ENCODE peak calls at places on chromosomes 2 and 18, in nine cellular contexts. O is HCT116; E is CD4-positive, alpha-beta T cell; G is type B pancreatic cell; Y is right lobe of liver; K is transverse colon; C is NB4; R is MCF 10A; Q is thyroid gland. W is an unnamed sample.
A peak's percentile ranks its signal among the peaks of the same experiment; 100 is the strongest.

GRCh38 chr2:215613265-215613664 is 177.4 kb upstream of the FN1 start:
- DNase-seq in O (no peak), E (no peak), G (no peak), Y (no peak), K (no peak), C (no peak), R (no peak), Q (no peak), W (no peak)

GRCh38 chr2:119184512-119184911 is 26.0 kb upstream of the C1QL2 start:
- DNase-seq in O (no peak), E (no peak), G (no peak), Y (no peak), K (no peak), C (peak; percentile 57), R (peak; percentile 74), Q (no peak), W (no peak)

GRCh38 chr2:141611981-141612380 is 518.8 kb downstream of the LRP1B start:
- DNase-seq in O (no peak), E (no peak), G (no peak), Y (no peak), K (no peak), C (no peak), R (no peak), Q (no peak), W (no peak)

GRCh38 chr18:77321823-77322805 is 72.5 kb downstream of the GALR1 start:
- DNase-seq in O (no peak), E (no peak), G (no peak), Y (peak; percentile 85), K (peak; percentile 37), C (peak; percentile 8), R (peak; percentile 8), Q (no peak), W (no peak)

GRCh38 chr2:188916831-188917230 is 57.3 kb upstream of the COL3A1 start:
- DNase-seq in O (no peak), E (no peak), G (no peak), Y (no peak), K (no peak), C (no peak), R (no peak), Q (no peak), W (no peak)

GRCh38 chr18:32424696-32425095 is 46.0 kb downstream of the GAREM1 start:
- DNase-seq in O (no peak), E (no peak), G (no peak), Y (no peak), K (no peak), C (no peak), R (no peak), Q (no peak), W (no peak)

GRCh38 chr18:68221116-68221724 is 493.7 kb downstream of the TMX3 start:
- DNase-seq in O (no peak), E (no peak), G (no peak), Y (no peak), K (no peak), C (no peak), R (no peak), Q (no peak), W (no peak)

GRCh38 chr2:65368464-65368863 is 63.9 kb downstream of the SPRED2 start:
- DNase-seq in O (no peak), E (no peak), G (no peak), Y (no peak), K (no peak), C (no peak), R (no peak), Q (no peak), W (no peak)

GRCh38 chr2:142306126-142306525 is 175.3 kb upstream of the LRP1B start:
- DNase-seq in O (no peak), E (no peak), G (no peak), Y (no peak), K (no peak), C (no peak), R (no peak), Q (no peak), W (no peak)

GRCh38 chr2:26786207-26787023 is 559 bp downstream of the CENPA start:
- DNase-seq in O (no peak), E (no peak), G (no peak), Y (no peak), K (no peak), C (peak; percentile 54), R (peak; percentile 21), Q (no peak), W (no peak)

GRCh38 chr2:151757861-151758260 is 23.6 kb upstream of the NEB start:
- DNase-seq in O (no peak), E (no peak), G (no peak), Y (no peak), K (no peak), C (no peak), R (no peak), Q (no peak), W (no peak)

GRCh38 chr2:8677646-8678592 is 3.9 kb upstream of the ID2 start:
- DNase-seq in O (peak; percentile 34), E (no peak), G (peak; percentile 86), Y (peak; percentile 84), K (peak; percentile 57), C (peak; percentile 55), R (peak; percentile 28), Q (peak; percentile 76), W (no peak)

DNA sequence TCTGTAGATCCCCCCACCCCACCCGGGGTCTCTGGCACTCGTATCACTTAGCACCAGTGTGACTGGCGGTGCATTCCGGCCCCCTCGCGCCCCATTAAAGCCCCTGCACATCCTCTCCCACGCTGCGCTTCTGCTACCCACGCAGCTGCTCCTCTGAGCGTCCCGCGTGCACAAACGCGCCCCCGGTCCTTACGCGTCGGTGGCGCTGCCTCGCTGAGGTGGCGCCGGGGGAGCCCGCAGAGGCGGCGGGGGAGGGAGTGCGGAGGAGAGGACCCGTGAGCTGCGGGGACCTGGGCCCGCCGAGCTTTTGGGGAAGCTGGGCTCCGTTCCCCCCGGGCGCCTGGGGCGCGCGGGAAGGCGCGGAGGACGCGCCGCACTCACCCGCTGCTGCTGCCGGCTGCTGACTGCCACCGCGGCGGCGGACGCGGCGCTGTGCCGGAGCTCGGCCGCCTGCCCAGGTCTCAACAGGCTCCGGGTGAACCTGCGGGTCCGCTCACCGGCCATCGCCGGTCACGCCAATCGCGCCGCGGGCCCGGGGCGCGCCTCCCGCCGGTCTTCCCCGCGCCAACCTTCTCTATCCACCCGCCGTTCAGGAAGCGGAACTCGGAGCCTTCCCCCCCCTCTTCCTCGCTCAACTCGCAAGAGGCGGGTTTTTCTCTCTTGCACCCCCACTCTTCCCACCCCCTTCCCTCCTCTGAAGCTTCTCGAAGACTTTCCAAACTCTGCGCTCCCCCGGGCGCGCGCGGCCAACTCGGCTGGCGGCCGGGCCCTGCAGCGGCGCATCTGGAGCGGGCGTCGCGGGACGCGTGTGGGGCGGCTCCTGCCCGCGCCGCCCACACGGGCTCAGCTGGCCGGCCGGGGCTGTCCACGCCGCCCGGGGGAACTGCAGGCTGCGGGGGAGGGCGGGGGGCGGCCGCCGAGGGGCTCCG is at the start of gene DOCK10:
- DNase-seq in O (no peak), E (peak; percentile 64), G (peak; percentile 69), Y (peak; percentile 55), K (peak; percentile 24), C (peak; percentile 24), R (peak; percentile 17), Q (peak; percentile 49), W (no peak)
- TF ChIP-seq CTCF in O (no peak), E (no peak), G (no peak), Y (no peak), K (no peak), C (no peak), R (no peak), Q (no peak), W (no peak)

DNA sequence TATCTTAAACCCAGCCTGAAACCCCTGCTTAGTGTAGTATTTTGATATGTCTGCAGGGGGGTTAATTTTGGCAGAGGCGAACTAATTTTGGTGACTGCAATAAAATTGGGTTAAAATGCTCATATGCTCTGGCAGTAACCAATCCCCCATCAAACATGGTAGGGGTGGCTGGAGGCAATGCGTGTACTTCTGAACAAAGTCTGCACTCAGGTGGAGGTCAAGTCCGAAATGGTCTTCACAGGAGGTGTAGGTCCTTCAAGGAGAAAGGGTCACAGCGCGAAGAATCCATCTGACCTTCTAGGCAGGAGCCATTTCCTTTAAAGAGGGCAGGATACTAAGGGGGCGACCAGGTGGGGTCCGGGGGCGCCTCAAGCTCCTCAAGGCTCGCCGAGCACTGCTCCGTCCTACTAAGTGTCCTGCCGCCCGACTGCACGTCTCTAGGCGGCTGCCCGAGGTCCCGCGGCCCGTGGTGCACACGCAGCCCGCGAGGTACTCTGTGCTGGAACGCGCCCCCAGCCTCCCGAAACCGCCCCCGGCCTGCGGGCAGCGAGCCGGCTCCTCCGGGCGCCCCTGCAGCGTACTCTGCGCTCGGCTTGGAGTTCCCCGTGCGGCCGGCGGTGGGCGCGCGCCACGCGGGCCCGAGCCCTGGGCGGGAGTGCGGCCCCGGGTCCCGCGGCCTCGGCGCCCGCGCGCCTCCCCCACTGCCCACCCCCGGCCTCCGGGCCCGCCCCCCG is 1.7 kb upstream of the LDLRAD4 start:
- DNase-seq in O (no peak), E (peak; percentile 62), G (no peak), Y (peak; percentile 66), K (peak; percentile 53), C (peak; percentile 21), R (no peak), Q (peak; percentile 58), W (no peak)
- TF ChIP-seq CTCF in O (no peak), E (peak; percentile 21), G (peak; percentile 52), Y (peak; percentile 42), K (no peak), C (no peak), R (no peak), Q (peak; percentile 31), W (peak; percentile 43)

DNA sequence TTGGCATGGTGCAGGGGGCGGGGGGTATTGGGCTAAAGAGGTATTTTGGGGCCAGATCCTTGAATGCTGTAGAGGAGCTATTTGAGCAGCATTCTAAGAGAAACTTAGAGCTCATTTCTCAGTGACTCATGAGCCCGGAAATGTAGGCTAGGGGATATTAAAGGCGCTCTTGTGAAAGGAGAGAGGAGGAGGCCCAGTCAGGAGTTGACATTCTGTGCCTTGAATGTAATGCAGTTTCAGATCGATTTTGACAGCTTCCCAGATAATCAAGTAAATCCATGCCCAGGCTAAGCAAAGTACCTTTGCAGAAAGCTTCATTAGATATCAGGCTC is 1.4 kb downstream of the CAB39 start:
- DNase-seq in O (no peak), E (no peak), G (no peak), Y (no peak), K (peak; percentile 20), C (peak; percentile 84), R (peak; percentile 84), Q (no peak), W (no peak)
- TF ChIP-seq CTCF in O (no peak), E (no peak), G (no peak), Y (no peak), K (no peak), C (no peak), R (no peak), Q (no peak), W (no peak)

DNA sequence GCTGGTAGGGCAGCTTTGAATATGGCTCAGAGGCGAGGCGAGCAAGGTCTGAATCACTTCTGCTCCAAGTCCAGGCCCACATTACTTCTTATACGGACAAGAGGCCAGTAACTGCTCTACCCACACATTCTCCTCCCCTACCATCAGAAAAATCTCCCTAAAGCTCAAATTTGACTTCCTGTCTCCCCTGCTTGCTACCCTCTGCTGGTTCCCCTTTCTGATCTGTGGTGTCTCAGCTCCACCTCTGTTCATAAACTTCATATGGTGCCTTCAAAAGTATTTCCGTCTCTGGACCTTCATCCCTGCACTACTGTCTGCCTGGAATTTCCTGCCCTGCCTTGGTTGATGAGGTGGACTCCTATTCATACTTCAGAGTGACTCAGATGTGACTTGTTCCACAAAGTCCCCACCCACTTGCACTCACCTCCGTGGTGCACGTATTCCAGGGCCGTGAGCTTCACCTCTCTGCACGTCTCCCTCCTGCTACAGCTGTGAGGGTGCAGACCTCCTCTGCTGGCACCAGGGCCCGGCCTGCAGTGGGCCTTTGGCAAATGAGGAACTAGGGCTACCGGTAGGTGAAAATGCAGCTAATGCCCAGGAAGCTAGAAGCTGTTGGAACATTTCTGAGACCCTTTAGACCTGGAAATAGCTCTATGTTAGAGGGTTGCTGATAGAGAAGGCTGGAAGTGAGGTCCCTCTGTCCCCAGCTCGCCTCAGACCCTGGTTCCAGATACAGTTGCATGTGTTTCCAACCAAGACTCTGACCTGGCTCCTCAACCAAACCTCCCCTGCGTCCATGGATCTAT is 24.6 kb upstream of the KCMF1 start:
- DNase-seq in O (peak; percentile 96), E (peak; percentile 60), G (no peak), Y (no peak), K (peak; percentile 77), C (peak; percentile 90), R (peak; percentile 85), Q (no peak), W (no peak)
- TF ChIP-seq CTCF in O (no peak), E (no peak), G (no peak), Y (no peak), K (no peak), C (peak; percentile 11), R (no peak), Q (no peak), W (no peak)

W was measured in osteocyte.